ENCODE peak calls at places on chromosomes 12 and 14, in seven cellular contexts. B, E, Q, T, R, M and S are unnamed samples.
A peak's percentile ranks its signal among the peaks of the same experiment; 100 is the strongest.

GRCh38 chr12:76464636-76465166 is 94.9 kb downstream of the OSBPL8 start:
- ATAC-seq in B (no peak), E (no peak), Q (peak; percentile 44), T (no peak), R (no peak), M (no peak), S (no peak)

GRCh38 chr14:75487155-75487671 is 35.1 kb upstream of the BATF start:
- ATAC-seq in B (peak; percentile 88), E (peak; percentile 89), Q (no peak), T (peak; percentile 82), R (peak; percentile 54), M (no peak), S (peak; percentile 88)

GRCh38 chr14:73168274-73168673 is 32.0 kb downstream of the PSEN1 start:
- ATAC-seq in B (no peak), E (no peak), Q (no peak), T (no peak), R (no peak), M (no peak), S (no peak)

GRCh38 chr14:53017837-53018236 is 67.0 kb upstream of the FERMT2 start:
- ATAC-seq in B (no peak), E (no peak), Q (peak; percentile 52), T (no peak), R (no peak), M (no peak), S (no peak)

GRCh38 chr12:13000616-13000934 is 510 bp upstream of the HEBP1 start:
- ATAC-seq in B (peak; percentile 55), E (peak; percentile 45), Q (peak; percentile 46), T (peak; percentile 30), R (peak; percentile 35), M (peak; percentile 33), S (peak; percentile 51)

GRCh38 chr14:34826661-34827060 is 48.5 kb downstream of the BAZ1A start:
- ATAC-seq in B (no peak), E (peak; percentile 42), Q (peak; percentile 23), T (no peak), R (no peak), M (no peak), S (no peak)

GRCh38 chr12:57240069-57240921 is 10.7 kb downstream of the STAC3 start:
- ATAC-seq in B (peak; percentile 46), E (peak; percentile 20), Q (peak; percentile 0), T (no peak), R (peak; percentile 59), M (no peak), S (peak; percentile 36)

GRCh38 chr12:83615152-83615551 is 928.4 kb downstream of the TMTC2 start:
- ATAC-seq in B (no peak), E (no peak), Q (no peak), T (no peak), R (no peak), M (no peak), S (no peak)

GRCh38 chr12:7870335-7870734 is 2.4 kb downstream of the SLC2A14 start:
- ATAC-seq in B (no peak), E (no peak), Q (no peak), T (no peak), R (no peak), M (no peak), S (no peak)

GRCh38 chr12:24228980-24229730 is 279.7 kb upstream of the SOX5 start:
- ATAC-seq in B (no peak), E (no peak), Q (no peak), T (no peak), R (no peak), M (no peak), S (no peak)

GRCh38 chr12:104687823-104688573 is 231.2 kb downstream of the CHST11 start:
- ATAC-seq in B (peak; percentile 91), E (peak; percentile 65), Q (no peak), T (peak; percentile 67), R (peak; percentile 46), M (no peak), S (peak; percentile 79)

GRCh38 chr14:92986254-92987147 is 63.6 kb downstream of the CHGA start:
- ATAC-seq in B (no peak), E (no peak), Q (peak; percentile 76), T (no peak), R (no peak), M (no peak), S (no peak)

GRCh38 chr12:79414252-79414651 is 276.5 kb downstream of the PAWR start:
- ATAC-seq in B (no peak), E (no peak), Q (no peak), T (no peak), R (no peak), M (no peak), S (no peak)

GRCh38 chr12:66301944-66302826 is at the start of gene HELB:
- ATAC-seq in B (peak; percentile 89), E (peak; percentile 83), Q (peak; percentile 100), T (peak; percentile 94), R (peak; percentile 89), M (peak; percentile 97), S (peak; percentile 87)

GRCh38 chr12:123111498-123112165 is 39.3 kb downstream of the PITPNM2 start:
- ATAC-seq in B (peak; percentile 67), E (no peak), Q (peak; percentile 2), T (peak; percentile 50), R (no peak), M (no peak), S (no peak)

GRCh38 chr12:105820407-105821140 is 318.2 kb downstream of the NUAK1 start:
- ATAC-seq in B (no peak), E (no peak), Q (peak; percentile 87), T (no peak), R (no peak), M (peak; percentile 20), S (no peak)

GRCh38 chr12:50211392-50212070 is 44.4 kb upstream of the CERS5 start:
- ATAC-seq in B (no peak), E (peak; percentile 45), Q (peak; percentile 49), T (peak; percentile 19), R (peak; percentile 33), M (no peak), S (no peak)

GRCh38 chr12:76704693-76705092 is 59.2 kb upstream of the ZDHHC17 start:
- ATAC-seq in B (no peak), E (no peak), Q (no peak), T (no peak), R (no peak), M (no peak), S (no peak)

GRCh38 chr12:87828384-87828973 is 200.7 kb downstream of the C12orf50 start:
- ATAC-seq in B (no peak), E (no peak), Q (no peak), T (no peak), R (no peak), M (no peak), S (no peak)

GRCh38 chr12:131831021-131831571 is 2.9 kb downstream of the MMP17 start:
- ATAC-seq in B (peak; percentile 36), E (peak; percentile 23), Q (peak; percentile 1), T (no peak), R (peak; percentile 33), M (peak; percentile 2), S (peak; percentile 33)

GRCh38 chr12:6954754-6955461 is 3.8 kb downstream of the PTPN6 start:
- ATAC-seq in B (no peak), E (no peak), Q (no peak), T (no peak), R (no peak), M (no peak), S (no peak)

GRCh38 chr12:130775953-130776856 is 60.1 kb upstream of the RIMBP2 start:
- ATAC-seq in B (peak; percentile 94), E (peak; percentile 100), Q (peak; percentile 95), T (peak; percentile 96), R (peak; percentile 75), M (peak; percentile 79), S (peak; percentile 98)

GRCh38 chr14:59407246-59407615 is 57.9 kb downstream of the GPR135 start:
- ATAC-seq in B (no peak), E (no peak), Q (peak; percentile 96), T (no peak), R (no peak), M (no peak), S (no peak)

GRCh38 chr14:22888662-22889061 is 5.6 kb downstream of the REM2 start:
- ATAC-seq in B (no peak), E (no peak), Q (no peak), T (no peak), R (no peak), M (no peak), S (no peak)

GRCh38 chr12:88951860-88952483 is 371.7 kb upstream of the KITLG start:
- ATAC-seq in B (no peak), E (no peak), Q (no peak), T (no peak), R (no peak), M (peak; percentile 91), S (no peak)

GRCh38 chr12:99983721-99984258 is 946 bp downstream of the ANKS1B start:
- ATAC-seq in B (peak; percentile 19), E (no peak), Q (peak; percentile 16), T (no peak), R (no peak), M (peak; percentile 48), S (no peak)